ENCODE peak calls at places on chromosome 10, in seven cellular contexts. One of them, this sample, is unnamed.

GRCh38 chr10:84224411-84225028 is 824 bp downstream of the LRIT2 start:
- DNase-seq in H1: no peak
- DNase-seq in SK-N-SH: no peak
- DNase-seq in GM12878: no peak
- DNase-seq in HepG2: no peak
- DNase-seq in K562: peak
- DNase-seq in HCT116: no peak
- DNase-seq in this sample: no peak

GRCh38 chr10:23643396-23643795 is 204.5 kb downstream of the OTUD1 start:
- DNase-seq in K562: no peak
- DNase-seq in H1: peak
- DNase-seq in HepG2: no peak
- DNase-seq in HCT116: no peak
- DNase-seq in SK-N-SH: no peak
- DNase-seq in GM12878: no peak
- DNase-seq in this sample: no peak

GRCh38 chr10:86944471-86944870 is 12.9 kb downstream of the MMRN2 start:
- DNase-seq in GM12878: no peak
- DNase-seq in HepG2: no peak
- DNase-seq in H1: no peak
- DNase-seq in HCT116: no peak
- DNase-seq in K562: no peak
- DNase-seq in SK-N-SH: no peak
- DNase-seq in this sample: peak

GRCh38 chr10:102020938-102021337 is 35.0 kb downstream of the ARMH3 start:
- DNase-seq in GM12878: no peak
- DNase-seq in HepG2: no peak
- DNase-seq in H1: no peak
- DNase-seq in K562: no peak
- DNase-seq in HCT116: no peak
- DNase-seq in SK-N-SH: no peak
- DNase-seq in this sample: no peak

GRCh38 chr10:7444576-7445226 is 33.9 kb upstream of the SFMBT2 start:
- DNase-seq in HepG2: no peak
- DNase-seq in HCT116: no peak
- DNase-seq in K562: no peak
- DNase-seq in SK-N-SH: peak
- DNase-seq in H1: no peak
- DNase-seq in GM12878: no peak
- DNase-seq in this sample: no peak

GRCh38 chr10:46553238-46554049 is 3.0 kb downstream of the GPRIN2 start:
- DNase-seq in GM12878: no peak
- DNase-seq in HCT116: no peak
- DNase-seq in SK-N-SH: no peak
- DNase-seq in K562: no peak
- DNase-seq in HepG2: no peak
- DNase-seq in H1: no peak
- DNase-seq in this sample: no peak

GRCh38 chr10:104557966-104558365 is 83.1 kb upstream of the SORCS3 start:
- DNase-seq in H1: no peak
- DNase-seq in HepG2: no peak
- DNase-seq in GM12878: no peak
- DNase-seq in K562: no peak
- DNase-seq in SK-N-SH: no peak
- DNase-seq in HCT116: no peak
- DNase-seq in this sample: no peak

GRCh38 chr10:46540412-46541016 is 15.9 kb downstream of the GPRIN2 start:
- DNase-seq in K562: no peak
- DNase-seq in H1: no peak
- DNase-seq in HCT116: no peak
- DNase-seq in SK-N-SH: no peak
- DNase-seq in HepG2: no peak
- DNase-seq in GM12878: no peak
- DNase-seq in this sample: no peak

DNA sequence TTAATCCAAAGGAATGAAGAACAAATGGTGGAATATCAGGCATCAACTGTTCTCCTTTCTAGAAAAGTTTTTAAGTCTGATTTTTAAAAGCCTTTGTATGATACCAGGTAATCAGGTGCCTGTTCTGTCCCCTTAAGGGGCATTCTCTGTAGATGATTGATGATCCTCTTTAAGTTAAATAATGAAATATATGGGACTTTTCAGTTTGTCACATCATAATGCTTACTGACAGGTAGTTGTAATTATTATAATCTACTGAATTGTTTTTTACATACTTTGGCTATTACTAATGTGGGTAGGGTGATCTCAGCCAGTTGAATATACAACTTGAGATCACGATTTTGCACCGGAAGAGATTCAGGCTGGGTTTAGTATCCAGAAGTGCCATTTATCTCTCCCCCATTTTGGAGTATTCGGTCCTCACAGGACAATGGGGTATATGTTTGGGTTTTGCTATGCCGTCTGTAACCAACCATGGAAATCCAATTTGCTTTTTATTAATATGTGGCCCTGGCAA is 330.2 kb downstream of the BICC1 start:
- DNase-seq in K562: no peak
- DNase-seq in HepG2: no peak
- DNase-seq in GM12878: no peak
- DNase-seq in HCT116: no peak
- DNase-seq in H1: no peak
- DNase-seq in SK-N-SH: no peak
- DNase-seq in this sample: no peak
- TF ChIP-seq JUND in K562: no peak
- TF ChIP-seq JUND in HepG2: no peak
- TF ChIP-seq JUND in GM12878: no peak
- TF ChIP-seq JUND in HCT116: no peak
- TF ChIP-seq JUND in H1: no peak
- TF ChIP-seq JUND in SK-N-SH: peak
- TF ChIP-seq JUND in this sample: no peak

GRCh38 chr10:119080521-119081259 is at the start of gene EIF3A:
- DNase-seq in HCT116: peak
- DNase-seq in HepG2: peak
- DNase-seq in SK-N-SH: peak
- DNase-seq in K562: peak
- DNase-seq in GM12878: peak
- DNase-seq in H1: peak
- DNase-seq in this sample: peak

GRCh38 chr10:119078422-119079179 is 2.0 kb downstream of the EIF3A start:
- DNase-seq in GM12878: no peak
- DNase-seq in K562: no peak
- DNase-seq in H1: no peak
- DNase-seq in HCT116: no peak
- DNase-seq in SK-N-SH: no peak
- DNase-seq in HepG2: no peak
- DNase-seq in this sample: no peak

DNA sequence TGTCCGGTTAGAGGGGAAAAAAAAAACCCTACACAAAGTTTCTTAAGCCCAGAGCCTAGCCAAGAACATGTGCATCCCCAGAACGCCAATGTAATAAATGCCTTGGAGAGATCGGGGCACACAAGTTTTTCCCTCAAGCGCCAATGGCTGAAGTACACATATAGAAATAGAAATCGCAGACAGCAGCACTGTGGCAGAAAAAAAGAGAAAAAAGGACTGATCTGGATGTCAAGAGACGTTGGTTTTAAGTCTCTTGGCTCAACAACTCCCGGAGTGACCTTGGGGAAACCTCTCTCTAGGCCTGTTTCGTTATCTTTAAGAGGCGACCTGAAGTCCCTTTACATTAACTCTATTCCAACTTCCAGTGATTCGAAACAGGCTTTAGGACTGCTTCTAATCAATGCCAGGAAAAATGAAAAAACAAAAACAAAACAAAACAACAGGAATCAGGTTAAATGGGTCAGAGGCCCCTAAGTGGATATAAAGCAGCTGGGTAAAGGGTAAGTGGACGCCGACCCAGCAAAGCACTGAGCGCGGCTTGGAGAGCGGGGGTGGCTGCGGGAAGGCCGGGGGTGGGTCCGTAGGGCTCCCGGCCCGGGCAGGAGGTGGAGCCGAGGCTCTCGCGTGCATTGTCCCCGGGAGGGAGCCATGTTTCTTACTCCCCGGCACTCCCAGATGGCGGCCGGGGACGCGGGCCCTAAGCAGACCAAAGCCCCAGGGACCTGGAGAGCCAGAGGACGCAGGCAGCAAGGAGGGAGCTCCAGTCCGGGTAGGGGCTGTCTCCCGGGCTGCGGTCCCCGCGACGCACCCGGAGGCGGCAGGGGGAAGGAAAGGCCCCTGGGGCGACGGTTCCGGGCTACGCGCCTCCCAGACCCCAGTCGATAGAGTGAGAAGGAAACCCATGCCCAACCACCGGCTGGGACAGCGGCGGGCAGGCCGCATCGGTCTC is 771 bp downstream of the EIF3A start:
- DNase-seq in H1: no peak
- DNase-seq in K562: peak
- DNase-seq in HCT116: peak
- DNase-seq in GM12878: no peak
- DNase-seq in HepG2: peak
- DNase-seq in SK-N-SH: peak
- DNase-seq in this sample: no peak
- TF ChIP-seq JUND in H1: no peak
- TF ChIP-seq JUND in K562: peak
- TF ChIP-seq JUND in HCT116: no peak
- TF ChIP-seq JUND in GM12878: no peak
- TF ChIP-seq JUND in HepG2: no peak
- TF ChIP-seq JUND in SK-N-SH: no peak
- TF ChIP-seq JUND in this sample: no peak

GRCh38 chr10:73648975-73649829 is 6.6 kb downstream of the SYNPO2L start:
- DNase-seq in GM12878: no peak
- DNase-seq in K562: peak
- DNase-seq in SK-N-SH: no peak
- DNase-seq in HCT116: no peak
- DNase-seq in HepG2: peak
- DNase-seq in H1: no peak
- DNase-seq in this sample: no peak

GRCh38 chr10:73646598-73647041 is 5.3 kb upstream of the MYOZ1 start:
- DNase-seq in K562: no peak
- DNase-seq in HCT116: no peak
- DNase-seq in HepG2: no peak
- DNase-seq in GM12878: no peak
- DNase-seq in SK-N-SH: no peak
- DNase-seq in H1: no peak
- DNase-seq in this sample: no peak

GRCh38 chr10:73648252-73648651 is 7.0 kb upstream of the MYOZ1 start:
- DNase-seq in HepG2: no peak
- DNase-seq in HCT116: no peak
- DNase-seq in SK-N-SH: peak
- DNase-seq in GM12878: no peak
- DNase-seq in K562: no peak
- DNase-seq in H1: no peak
- DNase-seq in this sample: no peak

GRCh38 chr10:73647875-73648228 is 6.6 kb upstream of the MYOZ1 start:
- DNase-seq in K562: no peak
- DNase-seq in SK-N-SH: no peak
- DNase-seq in HepG2: no peak
- DNase-seq in H1: no peak
- DNase-seq in GM12878: no peak
- DNase-seq in HCT116: no peak
- DNase-seq in this sample: no peak

DNA sequence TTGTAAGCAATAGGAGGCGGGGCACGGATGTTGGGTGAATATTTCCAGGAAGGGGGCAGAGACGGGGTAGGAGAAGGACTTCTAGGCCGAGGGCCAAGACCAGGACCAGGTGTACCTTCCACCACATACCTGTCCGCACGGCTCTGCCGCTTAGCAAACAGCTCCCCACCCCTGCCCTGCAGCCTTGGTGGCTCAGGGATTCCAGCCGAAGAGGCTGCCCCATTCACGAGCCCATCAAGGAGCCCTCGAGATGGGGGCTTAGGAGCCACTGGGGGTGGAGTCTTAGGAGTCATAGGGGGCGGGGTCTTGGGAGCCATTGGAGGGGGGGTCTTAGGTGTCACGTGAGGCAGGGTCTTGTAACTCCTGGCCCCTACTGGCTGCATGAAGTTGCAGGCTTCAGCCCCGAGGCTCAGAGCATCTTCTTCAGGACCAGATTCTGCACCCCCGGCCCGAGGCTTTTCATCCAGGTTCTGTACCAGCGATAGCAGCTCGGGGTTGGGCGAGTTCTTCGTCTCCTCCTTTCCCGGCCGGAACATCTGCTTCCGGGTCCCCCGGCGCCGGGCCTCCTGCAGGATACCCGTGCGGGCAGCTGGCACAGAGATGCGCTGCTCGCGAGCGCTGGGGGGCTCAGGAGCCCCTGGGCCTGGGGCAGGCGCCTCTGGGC is 6.1 kb upstream of the MYOZ1 start:
- DNase-seq in GM12878: no peak
- DNase-seq in SK-N-SH: peak
- DNase-seq in H1: peak
- DNase-seq in HCT116: no peak
- DNase-seq in K562: no peak
- DNase-seq in HepG2: no peak
- DNase-seq in this sample: no peak
- TF ChIP-seq JUND in GM12878: no peak
- TF ChIP-seq JUND in SK-N-SH: no peak
- TF ChIP-seq JUND in H1: no peak
- TF ChIP-seq JUND in HCT116: no peak
- TF ChIP-seq JUND in K562: no peak
- TF ChIP-seq JUND in HepG2: no peak
- TF ChIP-seq JUND in this sample: no peak

DNA sequence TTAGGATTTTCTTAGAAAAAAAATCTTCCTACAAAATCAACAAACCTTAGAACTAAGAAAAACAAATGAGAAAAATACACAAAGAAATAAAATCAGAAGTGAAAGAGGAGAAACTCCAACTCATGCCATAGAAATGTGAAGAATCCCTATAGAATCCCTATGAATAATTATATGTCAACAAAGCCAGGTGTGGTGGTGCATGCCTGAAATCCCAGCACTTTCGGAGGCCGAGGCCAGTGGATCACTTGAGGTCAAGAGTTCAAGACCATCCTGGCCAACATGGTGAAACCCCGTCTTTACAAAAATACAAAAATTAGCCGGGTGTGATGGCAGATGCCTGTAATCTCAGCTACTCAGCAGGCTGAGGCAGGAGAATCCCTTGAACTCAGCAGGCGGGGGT is 27.1 kb downstream of the ACSM6 start:
- DNase-seq in H1: no peak
- DNase-seq in K562: no peak
- DNase-seq in HCT116: no peak
- DNase-seq in GM12878: no peak
- DNase-seq in HepG2: peak
- DNase-seq in SK-N-SH: no peak
- DNase-seq in this sample: no peak
- TF ChIP-seq JUND in H1: peak
- TF ChIP-seq JUND in K562: no peak
- TF ChIP-seq JUND in HCT116: no peak
- TF ChIP-seq JUND in GM12878: no peak
- TF ChIP-seq JUND in HepG2: no peak
- TF ChIP-seq JUND in SK-N-SH: peak
- TF ChIP-seq JUND in this sample: no peak

This sample was measured in T47D.